ENCODE peak calls at places on chromosomes 1 and 21, in four cellular contexts. One of them, this sample, is unnamed.

GRCh38 chr21:25283720-25284119 is 323.6 kb downstream of the MRPL39 start:
- DNase-seq in CD8-positive, alpha-beta T cell: no peak
- DNase-seq in IMR-90: peak
- DNase-seq in suprapubic skin: no peak
- DNase-seq in this sample: no peak

GRCh38 chr1:85315789-85316188 is 39.4 kb upstream of the BCL10 start:
- DNase-seq in IMR-90: peak
- DNase-seq in suprapubic skin: no peak
- DNase-seq in CD8-positive, alpha-beta T cell: no peak
- DNase-seq in this sample: no peak

GRCh38 chr1:88060112-88060673 is 623.9 kb upstream of the PKN2 start:
- DNase-seq in IMR-90: no peak
- DNase-seq in suprapubic skin: no peak
- DNase-seq in CD8-positive, alpha-beta T cell: no peak
- DNase-seq in this sample: no peak

GRCh38 chr1:171645553-171646336 is 6.7 kb downstream of the MYOC start:
- DNase-seq in suprapubic skin: peak
- DNase-seq in CD8-positive, alpha-beta T cell: no peak
- DNase-seq in IMR-90: no peak
- DNase-seq in this sample: no peak

GRCh38 chr1:222454782-222455181 is 93.1 kb downstream of the HHIPL2 start:
- DNase-seq in IMR-90: peak
- DNase-seq in CD8-positive, alpha-beta T cell: no peak
- DNase-seq in suprapubic skin: peak
- DNase-seq in this sample: no peak

GRCh38 chr21:41933259-41934079 is 20.3 kb downstream of the C2CD2 start:
- DNase-seq in IMR-90: peak
- DNase-seq in CD8-positive, alpha-beta T cell: no peak
- DNase-seq in suprapubic skin: peak
- DNase-seq in this sample: no peak

GRCh38 chr21:46362946-46363345 is 39.0 kb downstream of the PCNT start:
- DNase-seq in IMR-90: no peak
- DNase-seq in suprapubic skin: no peak
- DNase-seq in CD8-positive, alpha-beta T cell: no peak
- DNase-seq in this sample: no peak

GRCh38 chr1:81670286-81670685 is 130.4 kb upstream of the ADGRL2 start:
- DNase-seq in CD8-positive, alpha-beta T cell: no peak
- DNase-seq in IMR-90: peak
- DNase-seq in suprapubic skin: peak
- DNase-seq in this sample: no peak

GRCh38 chr1:18731148-18731547 is 100.5 kb downstream of the PAX7 start:
- DNase-seq in CD8-positive, alpha-beta T cell: no peak
- DNase-seq in IMR-90: no peak
- DNase-seq in suprapubic skin: no peak
- DNase-seq in this sample: no peak

GRCh38 chr1:64499966-64500365 is 30.0 kb downstream of the CACHD1 start:
- DNase-seq in CD8-positive, alpha-beta T cell: no peak
- DNase-seq in IMR-90: no peak
- DNase-seq in suprapubic skin: no peak
- DNase-seq in this sample: no peak

GRCh38 chr1:43197343-43198127 is 25.4 kb downstream of the CFAP57 start:
- DNase-seq in CD8-positive, alpha-beta T cell: no peak
- DNase-seq in IMR-90: no peak
- DNase-seq in suprapubic skin: no peak
- DNase-seq in this sample: no peak

GRCh38 chr1:99619583-99619982 is 26.3 kb upstream of the PALMD start:
- DNase-seq in CD8-positive, alpha-beta T cell: no peak
- DNase-seq in IMR-90: no peak
- DNase-seq in suprapubic skin: no peak
- DNase-seq in this sample: no peak

GRCh38 chr1:88063605-88064004 is 620.5 kb upstream of the PKN2 start:
- DNase-seq in CD8-positive, alpha-beta T cell: no peak
- DNase-seq in suprapubic skin: no peak
- DNase-seq in IMR-90: peak
- DNase-seq in this sample: no peak

GRCh38 chr1:58764294-58764978 is 19.4 kb downstream of the JUN start:
- DNase-seq in IMR-90: peak
- DNase-seq in CD8-positive, alpha-beta T cell: no peak
- DNase-seq in suprapubic skin: no peak
- DNase-seq in this sample: no peak

GRCh38 chr1:233328661-233329498 is 1.4 kb downstream of the MAP3K21 start:
- DNase-seq in CD8-positive, alpha-beta T cell: no peak
- DNase-seq in suprapubic skin: peak
- DNase-seq in IMR-90: no peak
- DNase-seq in this sample: no peak

GRCh38 chr1:169326644-169327316 is 40.8 kb downstream of the NME7 start:
- DNase-seq in suprapubic skin: no peak
- DNase-seq in CD8-positive, alpha-beta T cell: no peak
- DNase-seq in IMR-90: peak
- DNase-seq in this sample: no peak

GRCh38 chr1:33377750-33378149 is 53.1 kb downstream of the PHC2 start:
- DNase-seq in suprapubic skin: no peak
- DNase-seq in CD8-positive, alpha-beta T cell: no peak
- DNase-seq in IMR-90: peak
- DNase-seq in this sample: no peak

GRCh38 chr1:190176776-190177175 is 300.9 kb downstream of the BRINP3 start:
- DNase-seq in IMR-90: peak
- DNase-seq in CD8-positive, alpha-beta T cell: no peak
- DNase-seq in suprapubic skin: no peak
- DNase-seq in this sample: no peak

GRCh38 chr1:243490748-243491686 is 235.2 kb downstream of the SDCCAG8 start:
- DNase-seq in IMR-90: peak
- DNase-seq in CD8-positive, alpha-beta T cell: no peak
- DNase-seq in suprapubic skin: no peak
- DNase-seq in this sample: no peak

GRCh38 chr1:85278853-85279314 is 2.5 kb upstream of the BCL10 start:
- DNase-seq in suprapubic skin: no peak
- DNase-seq in IMR-90: peak
- DNase-seq in CD8-positive, alpha-beta T cell: peak
- DNase-seq in this sample: no peak

GRCh38 chr1:202438393-202439174 is 90.1 kb downstream of the PPP1R12B start:
- DNase-seq in suprapubic skin: peak
- DNase-seq in CD8-positive, alpha-beta T cell: no peak
- DNase-seq in IMR-90: no peak
- DNase-seq in this sample: no peak

GRCh38 chr1:107529511-107530149 is 388.8 kb downstream of the NTNG1 start:
- DNase-seq in suprapubic skin: no peak
- DNase-seq in IMR-90: peak
- DNase-seq in CD8-positive, alpha-beta T cell: no peak
- DNase-seq in this sample: no peak

GRCh38 chr1:238681021-238681420 is 705.3 kb upstream of the CHRM3 start:
- DNase-seq in CD8-positive, alpha-beta T cell: no peak
- DNase-seq in IMR-90: peak
- DNase-seq in suprapubic skin: no peak
- DNase-seq in this sample: no peak

DNA sequence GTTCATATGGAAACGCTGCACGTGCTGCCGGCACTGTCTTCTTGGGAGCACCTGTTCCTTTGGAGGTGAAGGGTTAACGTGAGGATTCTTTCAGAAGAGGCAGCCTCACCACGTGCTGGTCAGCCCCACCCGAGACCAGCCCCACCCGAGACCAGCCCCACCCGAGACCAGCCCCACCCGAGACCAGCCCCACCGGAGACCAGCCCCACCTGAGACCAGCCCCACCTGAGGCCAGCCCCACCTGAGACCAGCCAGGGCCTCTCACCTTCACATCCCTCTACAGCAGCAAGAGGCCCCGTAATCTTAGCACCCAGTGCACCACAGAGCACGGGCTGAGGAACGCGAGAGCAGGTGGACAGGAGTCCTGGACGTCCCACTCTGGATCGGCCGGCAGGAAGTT is 18.0 kb downstream of the PRDM16 start:
- DNase-seq in suprapubic skin: no peak
- DNase-seq in CD8-positive, alpha-beta T cell: no peak
- DNase-seq in IMR-90: no peak
- DNase-seq in this sample: no peak
- TF ChIP-seq CTCF in suprapubic skin: no peak
- TF ChIP-seq CTCF in CD8-positive, alpha-beta T cell: no peak
- TF ChIP-seq CTCF in IMR-90: no peak
- TF ChIP-seq CTCF in this sample: no peak

GRCh38 chr1:154527192-154527591 is 25.0 kb upstream of the SHE start:
- DNase-seq in CD8-positive, alpha-beta T cell: no peak
- DNase-seq in IMR-90: no peak
- DNase-seq in suprapubic skin: no peak
- DNase-seq in this sample: no peak
- TF ChIP-seq CTCF in CD8-positive, alpha-beta T cell: no peak
- TF ChIP-seq CTCF in IMR-90: no peak
- TF ChIP-seq CTCF in suprapubic skin: no peak
- TF ChIP-seq CTCF in this sample: no peak

DNA sequence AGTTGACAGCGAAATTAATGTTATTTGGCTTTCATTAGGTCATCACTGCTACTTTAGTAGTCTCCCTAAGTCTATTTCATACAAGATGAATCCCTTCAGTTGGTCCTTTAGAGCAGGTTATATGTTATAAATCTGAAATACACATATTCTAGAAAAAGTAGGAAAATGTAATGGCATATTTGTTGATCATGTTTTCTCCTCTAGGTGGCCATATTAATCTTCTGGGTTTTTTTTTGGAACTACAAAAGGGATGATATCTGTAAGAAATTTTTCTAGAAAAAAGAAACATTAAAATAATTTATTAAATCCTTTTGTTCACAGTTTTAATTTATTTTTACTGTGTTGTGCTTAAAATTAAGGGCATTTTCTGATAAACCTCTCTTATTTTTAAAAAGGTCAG is 87.9 kb downstream of the SYT14 start:
- DNase-seq in IMR-90: no peak
- DNase-seq in CD8-positive, alpha-beta T cell: no peak
- DNase-seq in suprapubic skin: no peak
- DNase-seq in this sample: no peak
- TF ChIP-seq CTCF in IMR-90: no peak
- TF ChIP-seq CTCF in CD8-positive, alpha-beta T cell: no peak
- TF ChIP-seq CTCF in suprapubic skin: no peak
- TF ChIP-seq CTCF in this sample: peak

GRCh38 chr21:45358711-45359310 is 46.2 kb upstream of the COL18A1 start:
- DNase-seq in IMR-90: no peak
- DNase-seq in suprapubic skin: no peak
- DNase-seq in CD8-positive, alpha-beta T cell: no peak
- DNase-seq in this sample: no peak

GRCh38 chr21:45356653-45357435 is 48.1 kb upstream of the COL18A1 start:
- DNase-seq in IMR-90: no peak
- DNase-seq in suprapubic skin: no peak
- DNase-seq in CD8-positive, alpha-beta T cell: no peak
- DNase-seq in this sample: no peak

GRCh38 chr21:45356251-45356650 is 48.7 kb upstream of the COL18A1 start:
- DNase-seq in CD8-positive, alpha-beta T cell: no peak
- DNase-seq in IMR-90: no peak
- DNase-seq in suprapubic skin: no peak
- DNase-seq in this sample: no peak

GRCh38 chr21:45358261-45358670 is 46.7 kb upstream of the COL18A1 start:
- DNase-seq in CD8-positive, alpha-beta T cell: no peak
- DNase-seq in suprapubic skin: no peak
- DNase-seq in IMR-90: no peak
- DNase-seq in this sample: no peak

GRCh38 chr21:45357436-45358260 is 47.3 kb upstream of the COL18A1 start:
- DNase-seq in CD8-positive, alpha-beta T cell: no peak
- DNase-seq in suprapubic skin: no peak
- DNase-seq in IMR-90: no peak
- DNase-seq in this sample: no peak
- TF ChIP-seq CTCF in CD8-positive, alpha-beta T cell: no peak
- TF ChIP-seq CTCF in suprapubic skin: no peak
- TF ChIP-seq CTCF in IMR-90: peak
- TF ChIP-seq CTCF in this sample: no peak

GRCh38 chr1:183281039-183281438 is 95.0 kb downstream of the LAMC2 start:
- DNase-seq in IMR-90: peak
- DNase-seq in CD8-positive, alpha-beta T cell: no peak
- DNase-seq in suprapubic skin: peak
- DNase-seq in this sample: no peak
- TF ChIP-seq CTCF in IMR-90: no peak
- TF ChIP-seq CTCF in CD8-positive, alpha-beta T cell: no peak
- TF ChIP-seq CTCF in suprapubic skin: no peak
- TF ChIP-seq CTCF in this sample: no peak

DNA sequence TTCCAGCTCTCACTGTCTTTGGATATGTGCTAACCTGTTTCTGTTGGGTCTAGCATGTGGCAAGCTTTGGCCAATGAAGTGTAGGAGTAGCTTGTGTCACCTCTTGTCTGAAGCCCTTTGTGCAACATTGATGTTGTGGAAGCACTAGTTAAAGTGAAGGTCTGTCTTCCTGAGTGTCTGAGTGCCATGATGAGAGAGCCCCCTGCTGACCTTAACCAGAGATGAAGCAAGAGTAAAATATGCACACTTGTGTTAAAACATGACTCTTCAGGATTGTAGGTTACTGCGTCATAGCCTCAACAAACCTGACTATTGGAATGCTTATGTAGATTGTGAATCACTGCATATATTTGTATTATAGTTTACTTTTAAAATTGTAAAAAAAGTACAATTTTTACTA is 103.7 kb downstream of the NCAM2 start:
- DNase-seq in IMR-90: peak
- DNase-seq in suprapubic skin: no peak
- DNase-seq in CD8-positive, alpha-beta T cell: no peak
- DNase-seq in this sample: no peak
- TF ChIP-seq CTCF in IMR-90: peak
- TF ChIP-seq CTCF in suprapubic skin: no peak
- TF ChIP-seq CTCF in CD8-positive, alpha-beta T cell: no peak
- TF ChIP-seq CTCF in this sample: peak

GRCh38 chr1:109918077-109918606 is 7.5 kb downstream of the CSF1 start:
- DNase-seq in suprapubic skin: no peak
- DNase-seq in CD8-positive, alpha-beta T cell: no peak
- DNase-seq in IMR-90: no peak
- DNase-seq in this sample: no peak
- TF ChIP-seq CTCF in suprapubic skin: no peak
- TF ChIP-seq CTCF in CD8-positive, alpha-beta T cell: no peak
- TF ChIP-seq CTCF in IMR-90: no peak
- TF ChIP-seq CTCF in this sample: no peak

GRCh38 chr21:37202221-37202805 is 64.8 kb downstream of the VPS26C start:
- DNase-seq in IMR-90: no peak
- DNase-seq in suprapubic skin: no peak
- DNase-seq in CD8-positive, alpha-beta T cell: no peak
- DNase-seq in this sample: no peak
- TF ChIP-seq CTCF in IMR-90: no peak
- TF ChIP-seq CTCF in suprapubic skin: no peak
- TF ChIP-seq CTCF in CD8-positive, alpha-beta T cell: no peak
- TF ChIP-seq CTCF in this sample: no peak

DNA sequence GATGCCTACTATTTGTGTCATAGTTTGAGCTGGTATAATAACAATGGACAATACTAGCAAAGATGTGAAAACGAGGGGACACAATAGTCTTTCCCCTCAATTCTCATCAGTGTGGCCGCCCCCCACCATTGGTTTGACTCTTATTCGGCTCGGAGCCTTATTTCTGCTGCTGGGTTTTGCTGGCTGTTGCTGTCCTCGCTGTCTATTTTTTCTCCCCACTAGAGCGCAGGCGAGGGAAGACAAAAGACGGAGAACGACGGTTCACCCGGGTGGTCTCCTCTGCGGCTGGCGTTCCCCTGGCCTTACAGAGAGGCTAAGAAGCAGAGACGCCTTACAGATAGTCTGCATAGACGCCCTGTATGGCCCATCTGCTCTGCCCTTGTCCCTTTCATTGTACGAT is 19.4 kb downstream of the CLIC6 start:
- DNase-seq in IMR-90: no peak
- DNase-seq in CD8-positive, alpha-beta T cell: no peak
- DNase-seq in suprapubic skin: no peak
- DNase-seq in this sample: no peak
- TF ChIP-seq CTCF in IMR-90: no peak
- TF ChIP-seq CTCF in CD8-positive, alpha-beta T cell: no peak
- TF ChIP-seq CTCF in suprapubic skin: no peak
- TF ChIP-seq CTCF in this sample: no peak